ENCODE peak calls at places on chromosomes 2 and 18, in four cellular contexts. P is endothelial cell; Y is CD8-positive, alpha-beta T cell; R is AG09309. T is an unnamed sample.
A peak's percentile ranks its signal among the peaks of the same experiment; 100 is the strongest.

GRCh38 chr2:224971214-224971613 is 71.1 kb downstream of the DOCK10 start:
- DNase-seq in P (no peak), Y (peak; percentile 38), R (no peak), T (peak; percentile 11)

GRCh38 chr2:202703091-202703490 is 68.3 kb downstream of the FAM117B start:
- DNase-seq in P (no peak), Y (no peak), R (no peak), T (no peak)

GRCh38 chr18:3081558-3081957 is 68.6 kb upstream of the LPIN2 start:
- DNase-seq in P (no peak), Y (no peak), R (no peak), T (no peak)

GRCh38 chr2:58899692-58900091 is 658.6 kb upstream of the FANCL start:
- DNase-seq in P (no peak), Y (no peak), R (no peak), T (no peak)

GRCh38 chr2:169073972-169074751 is 4.8 kb downstream of the DHRS9 start:
- DNase-seq in P (no peak), Y (no peak), R (no peak), T (no peak)

GRCh38 chr2:172364261-172364660 is 63.1 kb upstream of the ITGA6 start:
- DNase-seq in P (no peak), Y (no peak), R (no peak), T (no peak)

GRCh38 chr2:27920148-27920885 is 29.8 kb downstream of the BABAM2 start:
- DNase-seq in P (no peak), Y (no peak), R (no peak), T (no peak)

GRCh38 chr18:34399892-34400291 is 175.2 kb upstream of the NOL4 start:
- DNase-seq in P (no peak), Y (no peak), R (no peak), T (no peak)

GRCh38 chr2:36452279-36452678 is 96.7 kb downstream of the CRIM1 start:
- DNase-seq in P (no peak), Y (no peak), R (no peak), T (no peak)

GRCh38 chr2:145185696-145186095 is 665.8 kb upstream of the ZEB2 start:
- DNase-seq in P (no peak), Y (no peak), R (no peak), T (no peak)

GRCh38 chr2:203808041-203808750 is 59.4 kb upstream of the CTLA4 start:
- DNase-seq in P (no peak), Y (no peak), R (peak; percentile 78), T (no peak)

GRCh38 chr2:33417093-33417492 is 59.4 kb upstream of the RASGRP3 start:
- DNase-seq in P (peak; percentile 41), Y (no peak), R (no peak), T (no peak)

GRCh38 chr2:148814853-148815419 is 60.1 kb upstream of the KIF5C start:
- DNase-seq in P (no peak), Y (no peak), R (no peak), T (no peak)

GRCh38 chr18:21342372-21342771 is 100.3 kb downstream of the GREB1L start:
- DNase-seq in P (no peak), Y (no peak), R (no peak), T (no peak)

GRCh38 chr18:9147440-9148238 is 11.1 kb downstream of the ANKRD12 start:
- DNase-seq in P (peak; percentile 11), Y (peak; percentile 22), R (peak; percentile 45), T (no peak)

GRCh38 chr2:202491514-202491913 is 115.4 kb downstream of the BMPR2 start:
- DNase-seq in P (no peak), Y (no peak), R (no peak), T (no peak)

GRCh38 chr2:5690718-5691658 is 1.2 kb upstream of the SOX11 start:
- DNase-seq in P (peak; percentile 76), Y (no peak), R (no peak), T (no peak)

GRCh38 chr2:71468279-71469015 is 15.1 kb downstream of the DYSF start:
- DNase-seq in P (no peak), Y (no peak), R (no peak), T (no peak)

DNA sequence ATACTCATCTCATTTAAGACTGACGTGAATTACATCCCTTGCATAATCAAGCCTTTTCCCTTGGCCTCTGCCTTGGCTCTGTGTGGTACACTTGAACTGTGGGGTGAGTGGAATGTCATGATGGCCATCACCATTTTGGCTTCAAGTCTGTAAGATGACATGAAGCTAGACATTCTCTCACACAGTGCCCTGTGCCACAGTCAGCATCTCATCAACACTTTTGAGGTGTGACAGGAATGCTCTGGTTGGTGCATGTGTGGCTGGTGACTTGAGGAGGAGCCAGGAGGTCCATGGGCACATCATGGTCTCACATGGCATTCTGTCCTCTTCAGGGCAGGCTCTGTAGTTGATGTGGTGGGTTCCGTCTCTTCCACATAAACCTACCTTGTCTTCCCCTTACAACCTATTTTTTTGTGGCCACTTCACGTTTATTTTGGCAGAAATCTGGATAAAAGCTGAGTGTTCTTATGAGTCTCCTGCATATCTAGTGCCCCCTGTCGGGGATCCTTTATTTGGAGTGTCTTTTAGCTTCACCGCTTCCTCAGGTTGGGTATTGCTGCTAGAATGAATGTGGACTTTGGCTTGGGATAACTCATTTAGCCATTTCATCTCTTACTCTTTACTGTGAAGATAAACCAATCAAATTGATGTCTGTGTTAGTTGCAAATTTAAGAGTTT is 28.1 kb downstream of the MAP4K4 start:
- DNase-seq in P (peak; percentile 24), Y (no peak), R (no peak), T (no peak)
- TF ChIP-seq CTCF in P (peak; percentile 44), Y (peak; percentile 39), R (peak; percentile 7), T (no peak)

GRCh38 chr18:32379891-32380290 is 90.8 kb downstream of the GAREM1 start:
- DNase-seq in P (no peak), Y (no peak), R (no peak), T (no peak)

GRCh38 chr18:32381761-32382160 is 88.9 kb downstream of the GAREM1 start:
- DNase-seq in P (no peak), Y (no peak), R (no peak), T (no peak)

GRCh38 chr18:32378705-32379104 is 92.0 kb downstream of the GAREM1 start:
- DNase-seq in P (no peak), Y (no peak), R (no peak), T (no peak)

GRCh38 chr18:32383040-32383819 is 87.5 kb downstream of the GAREM1 start:
- DNase-seq in P (no peak), Y (no peak), R (peak; percentile 42), T (no peak)

GRCh38 chr18:32380559-32380958 is 90.1 kb downstream of the GAREM1 start:
- DNase-seq in P (no peak), Y (no peak), R (no peak), T (no peak)
- TF ChIP-seq CTCF in P (no peak), Y (no peak), R (no peak), T (no peak)

GRCh38 chr2:152489364-152489763 is 154.4 kb downstream of the FMNL2 start:
- DNase-seq in P (no peak), Y (no peak), R (no peak), T (no peak)
- TF ChIP-seq CTCF in P (no peak), Y (no peak), R (no peak), T (no peak)

GRCh38 chr2:223311889-223312288 is 259.9 kb downstream of the KCNE4 start:
- DNase-seq in P (no peak), Y (no peak), R (no peak), T (no peak)

DNA sequence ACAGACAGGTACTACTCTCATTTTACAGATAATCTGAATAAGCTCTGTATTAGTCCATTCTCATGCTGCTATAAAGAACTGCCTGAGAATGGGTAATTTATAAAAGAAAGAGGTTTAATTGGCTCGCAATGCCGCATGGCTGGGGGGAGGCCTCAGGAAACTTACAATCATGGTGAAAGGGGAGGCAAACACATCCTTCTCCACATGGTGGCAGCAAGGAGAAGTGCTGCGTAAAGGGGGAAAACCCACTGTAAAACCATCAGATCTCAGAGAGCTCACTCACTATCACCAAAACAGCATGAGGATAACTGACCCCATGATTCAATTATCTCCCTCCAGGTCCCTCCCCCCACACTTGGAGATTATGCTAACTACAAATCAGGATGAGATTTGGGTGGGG is 254.4 kb downstream of the KCNE4 start:
- DNase-seq in P (peak; percentile 37), Y (no peak), R (no peak), T (no peak)
- TF ChIP-seq CTCF in P (peak; percentile 39), Y (no peak), R (peak; percentile 62), T (no peak)

GRCh38 chr2:161974417-161974816 is 99.6 kb downstream of the DPP4 start:
- DNase-seq in P (no peak), Y (no peak), R (no peak), T (no peak)
- TF ChIP-seq CTCF in P (no peak), Y (no peak), R (no peak), T (no peak)

GRCh38 chr18:44922968-44923367 is 242.3 kb downstream of the SETBP1 start:
- DNase-seq in P (no peak), Y (no peak), R (no peak), T (no peak)

GRCh38 chr18:44927127-44927849 is 246.6 kb downstream of the SETBP1 start:
- DNase-seq in P (no peak), Y (no peak), R (no peak), T (no peak)

GRCh38 chr18:44921974-44922373 is 241.3 kb downstream of the SETBP1 start:
- DNase-seq in P (no peak), Y (no peak), R (no peak), T (no peak)

GRCh38 chr18:44920441-44920840 is 239.8 kb downstream of the SETBP1 start:
- DNase-seq in P (no peak), Y (no peak), R (no peak), T (no peak)

DNA sequence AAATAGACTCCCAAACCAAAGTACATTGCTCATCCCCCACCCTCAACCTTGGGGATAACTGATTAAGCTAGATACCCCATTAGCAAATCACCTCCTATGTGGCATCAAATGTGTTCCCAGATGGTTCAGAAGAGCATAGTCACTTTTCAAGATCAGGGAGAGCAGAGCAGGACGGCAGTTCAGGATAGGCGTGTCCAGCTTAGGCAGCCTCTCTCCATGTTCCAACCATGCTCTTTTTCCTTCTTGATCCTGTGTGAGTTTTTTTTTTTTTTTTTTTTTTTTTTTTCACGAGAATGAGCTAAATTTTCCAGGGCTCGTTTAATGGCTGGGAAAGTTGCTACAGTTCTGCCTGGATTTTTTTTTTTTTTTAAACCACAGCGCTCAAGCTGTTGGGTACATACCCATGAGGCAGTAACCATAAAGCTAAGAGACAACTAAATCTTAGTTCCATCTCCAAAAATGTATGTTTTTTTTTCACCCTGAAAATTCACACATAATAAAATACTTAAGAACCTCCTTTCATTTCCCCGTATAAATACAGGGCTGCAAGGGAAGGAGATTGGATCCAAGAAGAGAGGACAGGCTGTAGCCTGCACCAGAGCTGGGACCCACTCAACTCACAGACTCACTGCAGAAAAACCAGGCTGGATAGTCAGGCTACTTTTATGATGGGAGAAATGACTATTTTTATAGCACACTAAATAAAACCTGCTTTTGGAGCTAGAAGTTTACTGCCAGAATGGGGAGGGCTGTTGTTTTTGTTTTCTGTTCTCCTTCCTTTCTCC is 244.3 kb downstream of the SETBP1 start:
- DNase-seq in P (no peak), Y (no peak), R (no peak), T (no peak)
- TF ChIP-seq CTCF in P (no peak), Y (no peak), R (no peak), T (no peak)